ENCODE peak calls at places on chromosome 21, in six cellular contexts. H is GF-D8, P is NCI-H1092 treated with DMSO at 0.1 percent for 48 hours, S is BJ, Z is substantia nigra, B is HS-5. L is an unnamed sample.

GRCh38 chr21:15480160-15480559 is 249.6 kb upstream of the USP25 start:
- DNase-seq in B (no peak), P (no peak), S (no peak), Z (no peak), H (no peak), L (no peak)

GRCh38 chr21:38790961-38791360 is 14.8 kb upstream of the ETS2 start:
- DNase-seq in Z (no peak), B (no peak), S (no peak), H (no peak), P (no peak), L (no peak)

GRCh38 chr21:42650033-42650370 is 3.4 kb upstream of the PDE9A start:
- DNase-seq in P (no peak), S (no peak), H (no peak), Z (no peak), B (no peak), L (no peak)

GRCh38 chr21:40846566-40847411 is at the start of gene DSCAM:
- DNase-seq in P (peak; percentile 87), S (no peak), B (no peak), H (no peak), Z (no peak), L (peak; percentile 70)

GRCh38 chr21:16280731-16281130 is 550.9 kb downstream of the USP25 start:
- DNase-seq in Z (no peak), P (no peak), B (no peak), S (no peak), H (no peak), L (no peak)

GRCh38 chr21:42750737-42751530 is 97.5 kb downstream of the PDE9A start:
- DNase-seq in Z (no peak), S (no peak), P (no peak), B (no peak), H (no peak), L (no peak)

GRCh38 chr21:32484706-32485380 is 72.3 kb downstream of the EVA1C start:
- DNase-seq in S (no peak), P (no peak), Z (no peak), H (no peak), B (no peak), L (no peak)

GRCh38 chr21:35150562-35151226 is 101.6 kb upstream of the RUNX1 start:
- DNase-seq in Z (no peak), H (no peak), B (no peak), P (no peak), S (no peak), L (no peak)

GRCh38 chr21:46509760-46510159 is 51.1 kb downstream of the DIP2A start:
- DNase-seq in H (no peak), P (no peak), S (no peak), B (no peak), Z (no peak), L (no peak)

GRCh38 chr21:34889287-34889536 is 159.9 kb downstream of the RUNX1 start:
- DNase-seq in P (peak; percentile 30), B (no peak), S (no peak), H (no peak), Z (no peak), L (peak; percentile 20)

GRCh38 chr21:15772654-15773053 is 42.9 kb downstream of the USP25 start:
- DNase-seq in P (no peak), H (no peak), B (no peak), Z (no peak), S (no peak), L (no peak)

GRCh38 chr21:41703857-41704501 is 62.9 kb downstream of the RIPK4 start:
- DNase-seq in Z (no peak), B (no peak), S (no peak), P (no peak), H (no peak), L (peak; percentile 32)

GRCh38 chr21:33924079-33924765 is 8.6 kb upstream of the ATP5PO start:
- DNase-seq in B (no peak), Z (peak; percentile 67), P (peak; percentile 86), S (no peak), H (peak; percentile 31), L (peak; percentile 78)

GRCh38 chr21:44020551-44020950 is 8.4 kb downstream of the TRAPPC10 start:
- DNase-seq in Z (no peak), S (no peak), B (no peak), P (no peak), H (no peak), L (no peak)

GRCh38 chr21:29075706-29076447 is 2.4 kb upstream of the CCT8 start:
- DNase-seq in B (no peak), Z (no peak), H (peak; percentile 53), S (no peak), P (no peak), L (no peak)

GRCh38 chr21:17498586-17498985 is 14.3 kb upstream of the CXADR start:
- DNase-seq in Z (no peak), P (no peak), S (no peak), H (no peak), B (no peak), L (no peak)

GRCh38 chr21:44926364-44927101 is 5.8 kb upstream of the ITGB2 start:
- DNase-seq in B (no peak), Z (no peak), S (no peak), H (peak; percentile 15), P (no peak), L (no peak)

GRCh38 chr21:35556536-35556935 is 503.8 kb downstream of the SETD4 start:
- DNase-seq in P (no peak), B (no peak), H (no peak), Z (no peak), S (no peak), L (no peak)

GRCh38 chr21:46141767-46142580 is 13.4 kb downstream of the FTCD start:
- DNase-seq in Z (no peak), P (no peak), S (no peak), H (no peak), B (no peak), L (no peak)

GRCh38 chr21:44517175-44517899 is 22.7 kb downstream of the KRTAP10-1 start:
- DNase-seq in Z (no peak), B (no peak), P (no peak), S (no peak), H (no peak), L (no peak)